ENCODE peak calls at places on chromosomes 13 and 19, in seven cellular contexts. One of them, this sample, is unnamed. For H3K4me1, the result is how much of the 10 kb centered on the place peaks cover.

GRCh38 chr19:9709305-9709704 is 34.4 kb upstream of the ZNF562 start:
- DNase-seq in mucosa of descending colon: no peak
- DNase-seq in left ventricle myocardium inferior: no peak
- DNase-seq in Panc1: no peak
- DNase-seq in heart right ventricle: no peak
- DNase-seq in CD8-positive, alpha-beta memory T cell: no peak
- DNase-seq in osteoblast: no peak
- DNase-seq in this sample: no peak

GRCh38 chr19:50554212-50554611 is 14.0 kb downstream of the LRRC4B start:
- DNase-seq in heart right ventricle: no peak
- DNase-seq in CD8-positive, alpha-beta memory T cell: no peak
- DNase-seq in osteoblast: peak
- DNase-seq in mucosa of descending colon: no peak
- DNase-seq in left ventricle myocardium inferior: no peak
- DNase-seq in Panc1: no peak
- DNase-seq in this sample: no peak

GRCh38 chr19:6038634-6039405 is 60.9 kb upstream of the RANBP3 start:
- DNase-seq in mucosa of descending colon: no peak
- DNase-seq in heart right ventricle: no peak
- DNase-seq in Panc1: no peak
- DNase-seq in osteoblast: no peak
- DNase-seq in CD8-positive, alpha-beta memory T cell: no peak
- DNase-seq in left ventricle myocardium inferior: no peak
- DNase-seq in this sample: peak

GRCh38 chr13:42735011-42735410 is 46.4 kb upstream of the FAM216B start:
- DNase-seq in CD8-positive, alpha-beta memory T cell: no peak
- DNase-seq in left ventricle myocardium inferior: no peak
- DNase-seq in heart right ventricle: no peak
- DNase-seq in osteoblast: no peak
- DNase-seq in Panc1: no peak
- DNase-seq in mucosa of descending colon: no peak
- DNase-seq in this sample: no peak

GRCh38 chr13:94967183-94968039 is 255.1 kb upstream of the SOX21 start:
- DNase-seq in heart right ventricle: no peak
- DNase-seq in CD8-positive, alpha-beta memory T cell: no peak
- DNase-seq in osteoblast: peak
- DNase-seq in mucosa of descending colon: no peak
- DNase-seq in left ventricle myocardium inferior: no peak
- DNase-seq in Panc1: no peak
- DNase-seq in this sample: peak

GRCh38 chr19:43546581-43546980 is 13.6 kb downstream of the ZNF575 start:
- DNase-seq in mucosa of descending colon: no peak
- DNase-seq in Panc1: no peak
- DNase-seq in osteoblast: peak
- DNase-seq in CD8-positive, alpha-beta memory T cell: no peak
- DNase-seq in left ventricle myocardium inferior: no peak
- DNase-seq in heart right ventricle: no peak
- DNase-seq in this sample: no peak

GRCh38 chr13:71773534-71773933 is 93.5 kb downstream of the DACH1 start:
- DNase-seq in left ventricle myocardium inferior: no peak
- DNase-seq in Panc1: no peak
- DNase-seq in mucosa of descending colon: no peak
- DNase-seq in CD8-positive, alpha-beta memory T cell: no peak
- DNase-seq in osteoblast: no peak
- DNase-seq in heart right ventricle: no peak
- DNase-seq in this sample: no peak

GRCh38 chr13:22828081-22828480 is 352.7 kb upstream of the SGCG start:
- DNase-seq in left ventricle myocardium inferior: no peak
- DNase-seq in mucosa of descending colon: no peak
- DNase-seq in heart right ventricle: no peak
- DNase-seq in osteoblast: no peak
- DNase-seq in CD8-positive, alpha-beta memory T cell: no peak
- DNase-seq in Panc1: no peak
- DNase-seq in this sample: no peak

GRCh38 chr19:4977299-4978174 is 8.6 kb downstream of the KDM4B start:
- DNase-seq in Panc1: no peak
- DNase-seq in osteoblast: peak
- DNase-seq in heart right ventricle: peak
- DNase-seq in left ventricle myocardium inferior: peak
- DNase-seq in CD8-positive, alpha-beta memory T cell: no peak
- DNase-seq in mucosa of descending colon: no peak
- DNase-seq in this sample: no peak

GRCh38 chr13:102877285-102877684 is 31.5 kb downstream of the ERCC5 start:
- DNase-seq in mucosa of descending colon: no peak
- DNase-seq in osteoblast: no peak
- DNase-seq in CD8-positive, alpha-beta memory T cell: no peak
- DNase-seq in left ventricle myocardium inferior: no peak
- DNase-seq in Panc1: no peak
- DNase-seq in heart right ventricle: no peak
- DNase-seq in this sample: no peak

GRCh38 chr19:17846146-17846545 is 1.6 kb downstream of the JAK3 start:
- DNase-seq in osteoblast: peak
- DNase-seq in Panc1: no peak
- DNase-seq in heart right ventricle: no peak
- DNase-seq in left ventricle myocardium inferior: no peak
- DNase-seq in mucosa of descending colon: no peak
- DNase-seq in CD8-positive, alpha-beta memory T cell: peak
- DNase-seq in this sample: no peak

GRCh38 chr13:112601351-112601750 is 13.4 kb upstream of the TUBGCP3 start:
- DNase-seq in left ventricle myocardium inferior: no peak
- DNase-seq in mucosa of descending colon: no peak
- DNase-seq in osteoblast: no peak
- DNase-seq in Panc1: no peak
- DNase-seq in CD8-positive, alpha-beta memory T cell: no peak
- DNase-seq in heart right ventricle: no peak
- DNase-seq in this sample: no peak

GRCh38 chr13:49022472-49023144 is 46.9 kb downstream of the FNDC3A start:
- DNase-seq in CD8-positive, alpha-beta memory T cell: no peak
- DNase-seq in Panc1: no peak
- DNase-seq in heart right ventricle: no peak
- DNase-seq in mucosa of descending colon: no peak
- DNase-seq in osteoblast: peak
- DNase-seq in left ventricle myocardium inferior: no peak
- DNase-seq in this sample: no peak

GRCh38 chr19:39325778-39326680 is 5.4 kb upstream of the LRFN1 start:
- DNase-seq in mucosa of descending colon: no peak
- DNase-seq in osteoblast: peak
- DNase-seq in left ventricle myocardium inferior: no peak
- DNase-seq in CD8-positive, alpha-beta memory T cell: no peak
- DNase-seq in heart right ventricle: no peak
- DNase-seq in Panc1: no peak
- DNase-seq in this sample: no peak

GRCh38 chr19:5929646-5930045 is 15.6 kb downstream of the CAPS start:
- DNase-seq in Panc1: no peak
- DNase-seq in left ventricle myocardium inferior: no peak
- DNase-seq in heart right ventricle: no peak
- DNase-seq in osteoblast: peak
- DNase-seq in mucosa of descending colon: no peak
- DNase-seq in CD8-positive, alpha-beta memory T cell: no peak
- DNase-seq in this sample: no peak

GRCh38 chr13:28659611-28659970 is 661 bp downstream of the POMP start:
- DNase-seq in heart right ventricle: no peak
- DNase-seq in Panc1: no peak
- DNase-seq in CD8-positive, alpha-beta memory T cell: peak
- DNase-seq in mucosa of descending colon: no peak
- DNase-seq in left ventricle myocardium inferior: no peak
- DNase-seq in osteoblast: peak
- DNase-seq in this sample: no peak

DNA sequence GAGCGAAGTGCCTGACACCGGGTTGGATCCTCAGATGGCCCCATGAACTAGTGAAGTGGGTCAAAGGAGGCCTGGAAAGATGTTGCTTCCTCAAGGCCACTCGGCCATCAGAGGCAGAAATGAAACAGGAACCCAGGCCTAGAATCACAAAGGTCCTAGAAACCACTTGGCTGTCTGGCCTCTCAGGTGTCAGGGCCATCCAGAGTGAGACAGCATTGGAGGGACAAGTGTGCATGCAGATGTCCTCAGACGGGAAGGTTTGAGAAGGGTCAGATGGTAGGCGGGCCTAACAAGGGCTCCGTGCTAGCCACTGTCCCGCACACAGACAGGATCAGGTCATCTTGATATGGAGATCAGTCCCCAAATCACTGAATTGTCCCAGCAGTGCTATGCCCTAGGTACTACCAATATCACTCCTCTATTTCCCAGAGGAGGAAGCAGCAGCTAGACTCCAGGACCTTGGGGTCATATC is 14.3 kb downstream of the CCDC97 start:
- DNase-seq in mucosa of descending colon: no peak
- DNase-seq in osteoblast: no peak
- DNase-seq in left ventricle myocardium inferior: no peak
- DNase-seq in Panc1: no peak
- DNase-seq in CD8-positive, alpha-beta memory T cell: no peak
- DNase-seq in heart right ventricle: no peak
- DNase-seq in this sample: no peak
- H3K4me1 ChIP-seq in mucosa of descending colon: under half
- H3K4me1 ChIP-seq in osteoblast: half or more
- H3K4me1 ChIP-seq in left ventricle myocardium inferior: half or more
- H3K4me1 ChIP-seq in Panc1: half or more
- H3K4me1 ChIP-seq in CD8-positive, alpha-beta memory T cell: under half
- H3K4me1 ChIP-seq in heart right ventricle: half or more
- H3K4me1 ChIP-seq in this sample: under half

GRCh38 chr19:45814851-45815481 is at the start of gene RSPH6A:
- DNase-seq in left ventricle myocardium inferior: no peak
- DNase-seq in Panc1: no peak
- DNase-seq in mucosa of descending colon: no peak
- DNase-seq in osteoblast: peak
- DNase-seq in heart right ventricle: no peak
- DNase-seq in CD8-positive, alpha-beta memory T cell: no peak
- DNase-seq in this sample: no peak

GRCh38 chr19:45815501-45816216 is 551 bp upstream of the RSPH6A start:
- DNase-seq in mucosa of descending colon: peak
- DNase-seq in CD8-positive, alpha-beta memory T cell: no peak
- DNase-seq in Panc1: no peak
- DNase-seq in heart right ventricle: no peak
- DNase-seq in left ventricle myocardium inferior: peak
- DNase-seq in osteoblast: peak
- DNase-seq in this sample: no peak

GRCh38 chr19:45817725-45818301 is 2.7 kb upstream of the RSPH6A start:
- DNase-seq in left ventricle myocardium inferior: no peak
- DNase-seq in osteoblast: peak
- DNase-seq in Panc1: no peak
- DNase-seq in heart right ventricle: no peak
- DNase-seq in mucosa of descending colon: peak
- DNase-seq in CD8-positive, alpha-beta memory T cell: no peak
- DNase-seq in this sample: no peak

GRCh38 chr19:45817010-45817724 is 2.1 kb upstream of the RSPH6A start:
- DNase-seq in osteoblast: peak
- DNase-seq in heart right ventricle: peak
- DNase-seq in left ventricle myocardium inferior: peak
- DNase-seq in CD8-positive, alpha-beta memory T cell: peak
- DNase-seq in mucosa of descending colon: peak
- DNase-seq in Panc1: peak
- DNase-seq in this sample: peak

DNA sequence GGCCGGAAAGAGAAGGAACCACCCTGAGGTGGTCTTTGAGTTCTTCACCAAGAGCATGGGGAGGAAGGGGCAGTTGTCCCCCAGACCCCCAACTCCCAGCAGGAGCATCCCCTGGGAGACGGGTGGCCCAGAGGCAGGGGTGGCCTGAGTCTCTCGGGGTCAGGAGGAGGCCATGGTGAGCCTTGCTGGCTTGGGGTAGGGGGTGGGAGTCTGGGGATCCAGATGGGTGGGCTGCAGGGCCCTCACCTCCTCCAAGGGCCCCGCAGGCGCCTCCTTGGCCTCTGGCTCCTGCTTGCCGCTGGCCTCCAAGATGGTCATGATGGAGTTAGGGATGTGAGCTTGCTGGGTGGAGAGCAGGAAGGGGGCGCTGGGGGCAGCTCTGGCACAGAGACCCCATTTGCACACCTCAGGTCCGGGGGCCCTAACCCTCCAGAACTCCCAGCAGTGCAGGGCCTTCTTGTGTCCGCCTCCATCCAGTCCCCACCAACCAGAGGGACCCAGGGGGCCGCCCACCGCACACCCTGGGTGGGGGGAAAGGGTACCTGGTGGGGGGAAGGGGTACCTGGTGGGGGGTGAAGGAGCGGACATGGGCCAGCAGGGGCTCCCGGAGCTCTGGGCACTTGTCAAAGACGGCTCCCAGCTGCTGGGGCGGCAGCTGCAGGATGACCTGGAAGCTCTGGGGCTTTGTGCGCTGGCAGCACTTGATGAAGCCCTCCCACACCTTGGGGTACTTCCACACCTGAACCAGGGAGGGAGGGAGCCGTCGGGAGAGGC is 1.3 kb upstream of the RSPH6A start:
- DNase-seq in heart right ventricle: no peak
- DNase-seq in mucosa of descending colon: peak
- DNase-seq in osteoblast: no peak
- DNase-seq in left ventricle myocardium inferior: no peak
- DNase-seq in Panc1: no peak
- DNase-seq in CD8-positive, alpha-beta memory T cell: no peak
- DNase-seq in this sample: no peak
- H3K4me3 ChIP-seq in heart right ventricle: peak
- H3K4me3 ChIP-seq in mucosa of descending colon: no peak
- H3K4me3 ChIP-seq in osteoblast: no peak
- H3K4me3 ChIP-seq in left ventricle myocardium inferior: peak
- H3K4me3 ChIP-seq in Panc1: no peak
- H3K4me3 ChIP-seq in CD8-positive, alpha-beta memory T cell: no peak
- H3K4me3 ChIP-seq in this sample: no peak

DNA sequence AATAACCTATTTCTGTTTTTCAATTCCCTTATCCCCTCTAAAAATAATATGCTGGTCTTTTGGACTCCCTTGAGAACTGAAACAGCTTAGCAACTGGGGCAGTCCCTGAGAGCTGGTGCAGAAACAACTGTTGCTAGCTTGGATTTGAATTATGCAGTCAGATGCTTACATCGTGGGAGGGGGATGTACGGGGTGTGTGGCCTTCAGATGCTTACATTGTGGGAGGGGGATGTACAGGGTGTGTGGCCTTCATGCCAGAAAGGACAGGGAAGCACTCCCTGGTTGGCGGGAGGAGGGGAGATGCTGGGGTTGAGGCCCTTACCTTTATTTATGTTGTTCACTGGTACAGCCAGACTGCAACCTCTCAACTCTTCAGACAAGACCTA is 25.6 kb downstream of the LRCH1 start:
- DNase-seq in left ventricle myocardium inferior: no peak
- DNase-seq in mucosa of descending colon: no peak
- DNase-seq in CD8-positive, alpha-beta memory T cell: no peak
- DNase-seq in heart right ventricle: no peak
- DNase-seq in Panc1: no peak
- DNase-seq in osteoblast: no peak
- DNase-seq in this sample: no peak
- H3K4me1 ChIP-seq in left ventricle myocardium inferior: half or more
- H3K4me1 ChIP-seq in mucosa of descending colon: under half
- H3K4me1 ChIP-seq in CD8-positive, alpha-beta memory T cell: under half
- H3K4me1 ChIP-seq in heart right ventricle: half or more
- H3K4me1 ChIP-seq in Panc1: under half
- H3K4me1 ChIP-seq in osteoblast: under half
- H3K4me1 ChIP-seq in this sample: under half

GRCh38 chr13:78182813-78183212 is 264.2 kb upstream of the EDNRB start:
- DNase-seq in heart right ventricle: no peak
- DNase-seq in mucosa of descending colon: no peak
- DNase-seq in left ventricle myocardium inferior: no peak
- DNase-seq in osteoblast: no peak
- DNase-seq in Panc1: no peak
- DNase-seq in CD8-positive, alpha-beta memory T cell: no peak
- DNase-seq in this sample: no peak

GRCh38 chr13:78187781-78188180 is 269.1 kb upstream of the EDNRB start:
- DNase-seq in left ventricle myocardium inferior: no peak
- DNase-seq in CD8-positive, alpha-beta memory T cell: no peak
- DNase-seq in heart right ventricle: no peak
- DNase-seq in mucosa of descending colon: no peak
- DNase-seq in osteoblast: no peak
- DNase-seq in Panc1: no peak
- DNase-seq in this sample: no peak

GRCh38 chr13:78185700-78186099 is 267.1 kb upstream of the EDNRB start:
- DNase-seq in heart right ventricle: no peak
- DNase-seq in mucosa of descending colon: no peak
- DNase-seq in osteoblast: no peak
- DNase-seq in CD8-positive, alpha-beta memory T cell: no peak
- DNase-seq in Panc1: no peak
- DNase-seq in left ventricle myocardium inferior: no peak
- DNase-seq in this sample: no peak

GRCh38 chr13:78183737-78184136 is 265.1 kb upstream of the EDNRB start:
- DNase-seq in mucosa of descending colon: no peak
- DNase-seq in osteoblast: no peak
- DNase-seq in Panc1: no peak
- DNase-seq in heart right ventricle: no peak
- DNase-seq in CD8-positive, alpha-beta memory T cell: no peak
- DNase-seq in left ventricle myocardium inferior: no peak
- DNase-seq in this sample: no peak
- H3K4me3 ChIP-seq in mucosa of descending colon: no peak
- H3K4me3 ChIP-seq in osteoblast: no peak
- H3K4me3 ChIP-seq in Panc1: no peak
- H3K4me3 ChIP-seq in heart right ventricle: no peak
- H3K4me3 ChIP-seq in CD8-positive, alpha-beta memory T cell: no peak
- H3K4me3 ChIP-seq in left ventricle myocardium inferior: no peak
- H3K4me3 ChIP-seq in this sample: no peak

This sample was measured in CD4-positive, CD25-positive, alpha-beta regulatory T cell.